ENCODE peak calls at places on chromosomes 1 and 21, in seven cellular contexts. H is PC-3, W is thyroid gland, A is bronchial epithelial cell, I is psoas muscle, E is BE2C, Q is fibroblast of pulmonary artery. K is an unnamed sample.

GRCh38 chr1:46527474-46528296 is 23.8 kb downstream of the KNCN start:
- DNase-seq in W (peak; percentile 87), I (peak; percentile 88), H (peak; percentile 79), A (peak; percentile 55), E (peak; percentile 73), Q (peak; percentile 77), K (peak; percentile 90)

GRCh38 chr1:228737613-228738012 is 2.3 kb downstream of the RHOU start:
- DNase-seq in W (peak; percentile 53), Q (peak; percentile 16), H (no peak), I (no peak), E (no peak), A (no peak), K (no peak)

GRCh38 chr1:58884706-58885661 is 101.1 kb upstream of the JUN start:
- DNase-seq in W (no peak), E (no peak), H (peak; percentile 53), Q (no peak), I (peak; percentile 74), A (no peak), K (no peak)

GRCh38 chr1:88029899-88030298 is 654.2 kb upstream of the PKN2 start:
- DNase-seq in I (no peak), W (no peak), Q (no peak), A (no peak), H (no peak), E (no peak), K (no peak)

GRCh38 chr1:41537257-41537656 is 52.8 kb upstream of the EDN2 start:
- DNase-seq in H (no peak), Q (peak; percentile 59), I (no peak), E (no peak), A (no peak), W (peak; percentile 67), K (no peak)

GRCh38 chr1:43914576-43915525 is 18.8 kb upstream of the ARTN start:
- DNase-seq in H (peak; percentile 39), Q (no peak), I (no peak), A (peak; percentile 77), E (no peak), W (no peak), K (no peak)

GRCh38 chr1:236997361-236997760 is 6.9 kb downstream of the MT1HL1 start:
- DNase-seq in W (peak; percentile 15), H (no peak), I (no peak), A (no peak), E (no peak), Q (no peak), K (no peak)

GRCh38 chr1:53256744-53257453 is 18.6 kb upstream of the MAGOH start:
- DNase-seq in I (no peak), A (no peak), E (no peak), Q (no peak), H (no peak), W (no peak), K (no peak)

GRCh38 chr1:203028784-203029553 is 2.7 kb downstream of the PPFIA4 start:
- DNase-seq in Q (no peak), H (no peak), A (no peak), E (no peak), W (peak; percentile 60), I (peak; percentile 74), K (no peak)

GRCh38 chr1:14710331-14710730 is 111.8 kb downstream of the KAZN start:
- DNase-seq in E (no peak), A (no peak), H (no peak), W (no peak), Q (no peak), I (no peak), K (no peak)

GRCh38 chr1:239456788-239457187 is 70.4 kb downstream of the CHRM3 start:
- DNase-seq in I (no peak), A (no peak), Q (no peak), E (no peak), W (no peak), H (peak; percentile 80), K (no peak)

GRCh38 chr21:38244885-38245869 is 11.6 kb upstream of the KCNJ15 start:
- DNase-seq in Q (peak; percentile 92), A (peak; percentile 99), W (no peak), E (no peak), I (no peak), H (peak; percentile 83), K (peak; percentile 23)

GRCh38 chr1:11898831-11899467 is 27.3 kb downstream of the KIAA2013 start:
- DNase-seq in H (no peak), E (no peak), A (no peak), W (peak; percentile 37), Q (no peak), I (no peak), K (peak; percentile 37)

GRCh38 chr1:230282157-230282556 is 144.0 kb downstream of the PGBD5 start:
- DNase-seq in W (no peak), I (peak; percentile 8), H (no peak), E (no peak), Q (no peak), A (no peak), K (no peak)

GRCh38 chr1:42700006-42700405 is 17.8 kb downstream of the YBX1 start:
- DNase-seq in I (no peak), E (no peak), A (no peak), H (peak; percentile 56), W (no peak), Q (no peak), K (no peak)

GRCh38 chr1:59520759-59521442 is 224.0 kb downstream of the FGGY start:
- DNase-seq in E (no peak), W (peak; percentile 32), I (no peak), H (no peak), A (no peak), Q (peak; percentile 94), K (no peak)

GRCh38 chr1:82269466-82269865 is 468.7 kb downstream of the ADGRL2 start:
- DNase-seq in Q (peak; percentile 53), A (peak; percentile 65), H (peak; percentile 46), W (no peak), I (no peak), E (no peak), K (no peak)

GRCh38 chr1:227994632-227995300 is 12.0 kb upstream of the WNT3A start:
- DNase-seq in I (no peak), H (no peak), A (no peak), W (no peak), Q (no peak), E (no peak), K (no peak)

GRCh38 chr21:34715518-34715917 is 46.7 kb downstream of the CLIC6 start:
- DNase-seq in E (no peak), Q (no peak), A (no peak), W (no peak), I (no peak), H (no peak), K (peak; percentile 38)

GRCh38 chr1:51906306-51907078 is 28.0 kb upstream of the NRDC start:
- DNase-seq in H (peak; percentile 22), A (no peak), I (no peak), W (no peak), Q (peak; percentile 64), E (peak; percentile 6), K (no peak)

DNA sequence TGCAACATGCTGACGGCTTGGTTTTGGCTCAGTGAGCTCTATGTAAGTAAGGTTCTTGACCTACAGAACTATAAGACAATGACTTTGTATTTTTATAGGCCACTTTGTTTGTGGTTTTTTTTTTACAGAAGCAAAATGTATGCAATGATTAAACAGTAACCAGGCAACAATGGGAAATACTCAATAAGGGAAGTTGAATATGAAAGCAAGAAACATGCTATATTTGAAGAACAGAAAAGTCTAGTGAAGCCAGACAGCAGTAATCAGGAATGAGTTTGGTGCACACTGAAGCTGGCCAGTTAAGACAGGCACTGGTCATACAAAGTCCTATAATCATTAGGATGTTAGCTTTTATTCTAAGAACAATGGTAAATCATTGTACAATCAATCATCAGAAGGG is 1926.8 kb downstream of the NCAM2 start:
- DNase-seq in H (no peak), I (no peak), A (no peak), Q (no peak), E (no peak), W (no peak), K (no peak)
- TF ChIP-seq CTCF in H (no peak), I (no peak), A (no peak), Q (no peak), E (no peak), W (no peak), K (no peak)

DNA sequence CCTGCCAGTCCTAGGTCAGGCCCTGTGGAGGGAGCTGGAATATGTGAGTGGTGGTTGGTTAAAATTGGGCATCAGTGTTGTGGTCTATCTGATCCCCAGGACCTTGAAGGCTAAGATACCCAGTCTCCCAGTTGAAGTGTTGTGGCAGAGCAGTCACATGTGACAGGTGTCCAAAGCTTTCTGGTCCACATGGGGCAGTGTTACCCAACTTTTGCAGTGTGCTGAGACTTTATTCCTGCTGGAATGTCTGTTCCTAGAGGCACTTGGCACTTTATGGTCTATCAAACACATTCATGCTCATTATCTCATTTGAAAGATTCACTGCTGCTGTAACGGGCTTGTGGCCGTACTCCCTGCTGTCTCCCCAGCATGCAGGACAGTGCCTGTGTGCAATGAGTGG is 21.0 kb upstream of the LORICRIN start:
- DNase-seq in Q (no peak), E (no peak), A (no peak), W (no peak), H (peak; percentile 18), I (no peak), K (no peak)
- TF ChIP-seq CTCF in Q (no peak), E (peak; percentile 28), A (peak; percentile 46), W (no peak), H (peak; percentile 46), I (no peak), K (no peak)

DNA sequence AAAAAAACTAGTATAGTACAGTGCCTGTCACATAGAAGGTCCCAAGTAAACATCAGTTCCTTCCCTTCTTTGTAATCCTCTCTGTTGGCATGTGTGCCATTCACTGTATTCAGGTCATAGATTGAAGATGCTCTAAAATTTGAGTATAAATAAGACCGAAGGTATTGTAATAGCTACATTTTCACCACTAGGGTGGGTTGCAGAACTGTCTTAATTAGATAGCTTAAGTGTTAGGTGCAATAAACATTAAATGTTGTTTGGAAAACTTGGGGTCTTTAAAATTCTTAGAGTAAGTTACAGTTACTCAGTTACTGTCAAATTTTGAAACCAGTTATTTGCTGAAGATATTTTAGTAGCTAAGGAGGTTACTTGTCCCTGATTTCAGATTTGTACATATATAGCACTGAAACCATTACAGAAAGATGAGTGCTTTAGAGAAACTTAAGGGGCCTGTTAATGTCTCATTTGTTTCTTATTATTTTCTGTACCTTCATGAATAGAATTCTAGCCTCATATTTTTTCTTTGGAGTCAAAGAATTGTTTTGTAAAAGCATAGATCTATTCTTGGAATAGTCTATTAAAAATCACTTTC is 24.3 kb downstream of the PER3 start:
- DNase-seq in I (no peak), A (peak; percentile 60), Q (peak; percentile 61), H (peak; percentile 52), W (no peak), E (no peak), K (peak; percentile 51)
- TF ChIP-seq CTCF in I (peak; percentile 37), A (peak; percentile 27), Q (peak; percentile 59), H (peak; percentile 84), W (no peak), E (peak; percentile 42), K (peak; percentile 22)

GRCh38 chr1:110150330-110151174 is at the start of gene SLC6A17:
- DNase-seq in E (peak; percentile 81), W (peak; percentile 19), I (no peak), A (peak; percentile 57), Q (peak; percentile 45), H (no peak), K (no peak)
- TF ChIP-seq CTCF in E (no peak), W (no peak), I (no peak), A (peak; percentile 4), Q (no peak), H (no peak), K (no peak)

GRCh38 chr1:20711285-20712209 is 6.3 kb downstream of the KIF17 start:
- DNase-seq in Q (no peak), W (no peak), H (no peak), E (peak; percentile 62), A (no peak), I (no peak), K (no peak)
- TF ChIP-seq CTCF in Q (no peak), W (no peak), H (peak; percentile 29), E (peak; percentile 17), A (no peak), I (no peak), K (no peak)

K was measured in GM13976.